ENCODE peak calls at places on chromosomes 1 and 21, in seven cellular contexts. E is IMR-90, I is A549, Q is transverse colon, U is body of pancreas, M is heart left ventricle, V is stomach. N is an unnamed sample.

GRCh38 chr21:36111238-36111637 is 23.6 kb upstream of the CBR3 start:
- DNase-seq in E (no peak), I (no peak), Q (no peak), U (no peak), M (no peak), V (no peak), N (no peak)

GRCh38 chr1:89277725-89278124 is 5.1 kb upstream of the GBP5 start:
- DNase-seq in E (no peak), I (no peak), Q (no peak), U (no peak), M (no peak), V (no peak), N (no peak)

GRCh38 chr21:45292399-45293213 is 4.9 kb upstream of the POFUT2 start:
- DNase-seq in E (peak; percentile 86), I (peak; percentile 68), Q (peak; percentile 83), U (peak; percentile 87), M (peak; percentile 94), V (peak; percentile 84), N (peak; percentile 86)

GRCh38 chr1:178055093-178055492 is 38.8 kb upstream of the RASAL2 start:
- DNase-seq in E (no peak), I (peak; percentile 66), Q (peak; percentile 54), U (peak; percentile 40), M (peak; percentile 69), V (no peak), N (no peak)

GRCh38 chr1:66048011-66048410 is 255.3 kb downstream of the PDE4B start:
- DNase-seq in E (peak; percentile 6), I (no peak), Q (no peak), U (no peak), M (no peak), V (no peak), N (no peak)

GRCh38 chr1:88877382-88877825 is 14.0 kb downstream of the GTF2B start:
- DNase-seq in E (peak; percentile 61), I (no peak), Q (no peak), U (no peak), M (no peak), V (no peak), N (no peak)

GRCh38 chr1:209277662-209278061 is 305.9 kb upstream of the CAMK1G start:
- DNase-seq in E (no peak), I (no peak), Q (no peak), U (no peak), M (no peak), V (no peak), N (no peak)

GRCh38 chr1:200410566-200410878 is 686 bp upstream of the ZNF281 start:
- DNase-seq in E (no peak), I (no peak), Q (peak; percentile 42), U (peak; percentile 60), M (no peak), V (no peak), N (no peak)

GRCh38 chr1:39540504-39541031 is 36.0 kb downstream of the PABPC4 start:
- DNase-seq in E (peak; percentile 77), I (no peak), Q (peak; percentile 52), U (peak; percentile 27), M (peak; percentile 85), V (peak; percentile 33), N (peak; percentile 82)

GRCh38 chr1:53130598-53130877 is 11.9 kb downstream of the SLC1A7 start:
- DNase-seq in E (no peak), I (no peak), Q (no peak), U (no peak), M (no peak), V (no peak), N (no peak)

GRCh38 chr1:21216835-21217811 is 40.4 kb upstream of the EIF4G3 start:
- DNase-seq in E (peak; percentile 39), I (peak; percentile 14), Q (peak; percentile 63), U (peak; percentile 77), M (no peak), V (peak; percentile 65), N (peak; percentile 51)

GRCh38 chr1:9376430-9376829 is 83.7 kb downstream of the SPSB1 start:
- DNase-seq in E (no peak), I (no peak), Q (no peak), U (no peak), M (no peak), V (no peak), N (no peak)

GRCh38 chr1:92410706-92411105 is 76.0 kb downstream of the GFI1 start:
- DNase-seq in E (no peak), I (no peak), Q (peak; percentile 32), U (no peak), M (no peak), V (no peak), N (no peak)

GRCh38 chr1:237748192-237748591 is 142.5 kb downstream of the ZP4 start:
- DNase-seq in E (no peak), I (no peak), Q (no peak), U (no peak), M (no peak), V (no peak), N (no peak)

GRCh38 chr1:213376862-213377372 is 325.9 kb downstream of the RPS6KC1 start:
- DNase-seq in E (no peak), I (no peak), Q (no peak), U (no peak), M (no peak), V (no peak), N (no peak)

GRCh38 chr1:193338194-193338593 is 151.8 kb upstream of the B3GALT2 start:
- DNase-seq in E (peak; percentile 64), I (no peak), Q (no peak), U (no peak), M (no peak), V (no peak), N (no peak)

GRCh38 chr21:37711294-37711844 is 204.9 kb downstream of the KCNJ6 start:
- DNase-seq in E (no peak), I (no peak), Q (no peak), U (no peak), M (no peak), V (no peak), N (no peak)

GRCh38 chr1:115877511-115877910 is 36.6 kb upstream of the NHLH2 start:
- DNase-seq in E (no peak), I (no peak), Q (no peak), U (no peak), M (no peak), V (no peak), N (no peak)

GRCh38 chr1:67601539-67601938 is 83.5 kb upstream of the GADD45A start:
- DNase-seq in E (no peak), I (no peak), Q (no peak), U (no peak), M (no peak), V (no peak), N (no peak)

GRCh38 chr1:59915516-59915915 is 11.1 kb downstream of the CYP2J2 start:
- DNase-seq in E (no peak), I (no peak), Q (no peak), U (no peak), M (no peak), V (no peak), N (no peak)

GRCh38 chr1:59919742-59920141 is 6.8 kb downstream of the CYP2J2 start:
- DNase-seq in E (no peak), I (no peak), Q (no peak), U (no peak), M (no peak), V (no peak), N (no peak)

GRCh38 chr1:59917026-59917784 is 9.4 kb downstream of the CYP2J2 start:
- DNase-seq in E (no peak), I (no peak), Q (no peak), U (no peak), M (no peak), V (no peak), N (no peak)

GRCh38 chr1:59917785-59918180 is 8.8 kb downstream of the CYP2J2 start:
- DNase-seq in E (no peak), I (no peak), Q (no peak), U (no peak), M (no peak), V (no peak), N (no peak)
- TF ChIP-seq CTCF in E (no peak), I (no peak), Q (no peak), U (no peak), M (no peak), V (no peak), N (no peak)

DNA sequence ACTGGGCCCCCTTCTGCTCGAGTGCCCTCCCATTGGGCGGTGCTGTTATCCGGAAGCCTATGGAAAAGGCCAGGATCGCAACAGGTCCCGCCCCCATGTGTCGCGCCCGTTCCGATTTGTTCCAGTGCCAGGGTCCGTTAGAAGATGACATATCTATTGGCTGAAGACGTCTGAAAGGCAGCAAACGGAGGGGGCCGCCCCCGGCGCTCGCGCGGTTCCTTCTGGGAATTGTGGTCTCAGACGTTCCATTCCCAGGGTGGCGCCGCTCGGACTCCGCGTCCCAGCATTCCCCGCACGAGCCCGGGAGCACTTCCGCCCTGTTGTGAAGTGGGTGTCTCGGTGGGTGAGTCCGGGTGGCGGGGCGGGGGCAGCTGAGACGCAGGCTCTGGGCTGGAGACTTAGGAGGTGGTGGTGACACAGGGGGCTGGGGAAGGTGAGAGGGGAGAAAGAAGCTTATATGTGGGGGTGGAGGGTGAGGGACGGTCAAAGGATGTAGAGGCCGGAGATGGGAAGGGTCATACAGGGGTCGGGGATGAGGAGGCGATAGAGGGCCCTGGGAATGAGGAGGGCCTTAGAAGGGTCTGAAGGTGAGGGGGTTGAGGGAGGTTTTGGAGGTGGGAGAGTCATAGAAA is at the start of gene ZSCAN20:
- DNase-seq in E (peak; percentile 98), I (peak; percentile 80), Q (peak; percentile 98), U (peak; percentile 98), M (peak; percentile 98), V (peak; percentile 97), N (peak; percentile 99)
- TF ChIP-seq POLR2A in E (peak; percentile 82), I (peak; percentile 53), Q (peak; percentile 47), U (peak; percentile 55), M (peak; percentile 48), V (no peak), N (no peak)

GRCh38 chr1:147669475-147670318 is 627 bp downstream of the ACP6 start:
- DNase-seq in E (peak; percentile 47), I (peak; percentile 52), Q (peak; percentile 55), U (peak; percentile 68), M (peak; percentile 75), V (peak; percentile 48), N (peak; percentile 44)
- H3K4me1 ChIP-seq in E (peaks cover 4% of the 10 kb centered on the region), I (peaks cover 10% of the 10 kb centered on the region), Q (peaks cover 4% of the 10 kb centered on the region), U (peaks cover 19% of the 10 kb centered on the region), M (no peaks in the 10 kb centered on the region), V (no peaks in the 10 kb centered on the region), N (no peaks in the 10 kb centered on the region)

GRCh38 chr1:220879090-220879508 is at the start of gene HLX:
- DNase-seq in E (peak; percentile 92), I (peak; percentile 98), Q (peak; percentile 86), U (peak; percentile 87), M (peak; percentile 94), V (peak; percentile 69), N (peak; percentile 86)
- TF ChIP-seq CTCF in E (no peak), I (no peak), Q (no peak), U (no peak), M (no peak), V (no peak), N (no peak)

DNA sequence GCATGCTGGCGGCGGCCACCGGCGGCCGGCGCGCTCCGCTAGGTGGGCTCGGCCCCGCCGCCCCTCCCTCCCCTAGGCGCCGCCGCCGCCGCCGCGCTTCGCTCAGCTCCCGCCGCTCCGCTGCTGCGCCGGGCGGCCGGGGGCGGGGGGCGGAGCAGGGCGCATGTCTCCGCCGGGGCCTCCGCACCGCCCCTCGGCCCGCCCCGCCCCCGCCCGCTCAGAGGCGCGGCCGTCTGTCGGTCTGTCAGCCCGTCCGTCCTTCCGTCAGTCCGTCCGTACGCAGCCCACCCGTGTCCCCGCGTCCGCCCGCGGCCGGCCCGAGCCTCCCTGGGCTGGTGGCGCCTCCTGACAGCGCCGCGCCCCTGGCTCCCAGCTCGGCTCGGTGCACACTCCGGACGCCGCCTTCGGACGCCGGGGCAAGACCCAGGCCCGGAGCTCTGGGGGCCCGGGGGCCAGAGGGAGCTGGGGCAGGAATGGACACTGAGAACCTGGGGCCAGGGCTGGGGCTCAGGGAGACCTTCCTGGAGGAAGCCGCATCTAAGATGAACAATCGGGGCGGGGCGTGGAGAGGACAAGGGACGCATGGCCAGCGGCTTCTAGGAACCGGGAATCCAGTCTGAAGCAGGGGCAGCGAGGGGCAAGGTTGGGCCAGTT is at the start of gene GPR153:
- DNase-seq in E (no peak), I (no peak), Q (peak; percentile 48), U (peak; percentile 35), M (no peak), V (peak; percentile 27), N (peak; percentile 62)
- TF ChIP-seq POLR2A in E (no peak), I (no peak), Q (no peak), U (no peak), M (no peak), V (no peak), N (no peak)

N was measured in uterus.